ENCODE peak calls at places on chromosomes 16 and 17, in seven cellular contexts. L, Y, F, U, E, I and B are unnamed samples.

GRCh38 chr17:72173475-72174116 is 52.8 kb downstream of the SOX9 start:
- DNase-seq in F (no peak), U (no peak), I (no peak), Y (no peak), E (no peak), L (no peak), B (no peak)

GRCh38 chr16:77761204-77761603 is 27.2 kb upstream of the VAT1L start:
- DNase-seq in F (no peak), E (no peak), I (no peak), U (no peak), L (no peak), Y (no peak), B (no peak)

GRCh38 chr17:1398900-1399299 is 1.1 kb downstream of the YWHAE start:
- DNase-seq in E (peak; percentile 16), F (no peak), L (peak; percentile 47), I (no peak), Y (no peak), U (no peak), B (no peak)

GRCh38 chr16:80670170-80670865 is 129.5 kb downstream of the DYNLRB2 start:
- DNase-seq in I (no peak), U (no peak), E (no peak), L (no peak), Y (no peak), F (no peak), B (no peak)

GRCh38 chr17:74239169-74239568 is 25.8 kb downstream of the TTYH2 start:
- DNase-seq in I (no peak), E (peak; percentile 44), F (no peak), Y (no peak), L (no peak), U (peak; percentile 85), B (no peak)

GRCh38 chr17:51435641-51436091 is 175.3 kb downstream of the UTP18 start:
- DNase-seq in L (peak; percentile 51), F (no peak), E (peak; percentile 48), Y (peak; percentile 66), I (no peak), U (no peak), B (no peak)

GRCh38 chr17:50036455-50037320 is 19.2 kb upstream of the ITGA3 start:
- DNase-seq in E (no peak), U (no peak), I (no peak), L (no peak), Y (peak; percentile 23), F (no peak), B (no peak)

GRCh38 chr17:63308272-63308671 is 137.8 kb downstream of the CYB561 start:
- DNase-seq in Y (no peak), I (no peak), U (no peak), L (no peak), E (no peak), F (no peak), B (no peak)

GRCh38 chr17:38443356-38444026 is 15.2 kb downstream of the ARHGAP23 start:
- DNase-seq in I (no peak), F (no peak), L (no peak), Y (no peak), U (no peak), E (no peak), B (no peak)

GRCh38 chr16:87764600-87765472 is 950 bp downstream of the KLHDC4 start:
- DNase-seq in U (no peak), I (peak; percentile 34), F (no peak), E (no peak), L (no peak), Y (peak; percentile 51), B (no peak)

GRCh38 chr17:49575524-49576120 is at the start of gene NXPH3:
- DNase-seq in F (no peak), Y (peak; percentile 91), U (peak; percentile 89), E (peak; percentile 74), L (peak; percentile 42), I (peak; percentile 96), B (no peak)

GRCh38 chr16:57868913-57869520 is 66.7 kb upstream of the KIFC3 start:
- DNase-seq in Y (no peak), E (no peak), U (no peak), L (no peak), F (no peak), I (no peak), B (no peak)

GRCh38 chr16:8594149-8594666 is 3.9 kb upstream of the TMEM114 start:
- DNase-seq in U (no peak), Y (no peak), L (no peak), I (no peak), F (no peak), E (no peak), B (no peak)

GRCh38 chr16:58464916-58465731 is 34.8 kb upstream of the NDRG4 start:
- DNase-seq in F (no peak), U (no peak), I (no peak), E (no peak), L (peak; percentile 66), Y (peak; percentile 84), B (no peak)

GRCh38 chr17:55327225-55328088 is 62.7 kb downstream of the HLF start:
- DNase-seq in Y (no peak), L (no peak), E (peak; percentile 20), U (no peak), F (no peak), I (no peak), B (no peak)

GRCh38 chr17:55334285-55334684 is 69.5 kb downstream of the HLF start:
- DNase-seq in E (no peak), L (no peak), F (no peak), Y (no peak), I (no peak), U (no peak), B (no peak)

GRCh38 chr17:55326030-55326429 is 61.3 kb downstream of the HLF start:
- DNase-seq in Y (no peak), U (no peak), F (no peak), E (no peak), I (no peak), L (no peak), B (no peak)

GRCh38 chr17:55332296-55333041 is 67.7 kb downstream of the HLF start:
- DNase-seq in L (no peak), F (no peak), U (no peak), Y (no peak), I (no peak), E (peak; percentile 12), B (no peak)

GRCh38 chr17:55330344-55330933 is 65.7 kb downstream of the HLF start:
- DNase-seq in F (no peak), L (no peak), E (no peak), I (no peak), U (no peak), Y (no peak), B (no peak)
- TF ChIP-seq POLR2AphosphoS5 in F (no peak), L (no peak), E (no peak), I (no peak), U (no peak), Y (no peak), B (no peak)

GRCh38 chr16:35841632-35842031 is 2382.2 kb downstream of the TP53TG3F start:
- DNase-seq in F (no peak), I (no peak), E (no peak), L (no peak), U (no peak), Y (no peak), B (no peak)
- H3K9me3 ChIP-seq in F (no peaks in the 10 kb centered on the region), I (no peaks in the 10 kb centered on the region), E (no peaks in the 10 kb centered on the region), L (peaks cover 10% of the 10 kb centered on the region), U (no peaks in the 10 kb centered on the region), Y (peaks cover 5% of the 10 kb centered on the region), B (no peaks in the 10 kb centered on the region)

DNA sequence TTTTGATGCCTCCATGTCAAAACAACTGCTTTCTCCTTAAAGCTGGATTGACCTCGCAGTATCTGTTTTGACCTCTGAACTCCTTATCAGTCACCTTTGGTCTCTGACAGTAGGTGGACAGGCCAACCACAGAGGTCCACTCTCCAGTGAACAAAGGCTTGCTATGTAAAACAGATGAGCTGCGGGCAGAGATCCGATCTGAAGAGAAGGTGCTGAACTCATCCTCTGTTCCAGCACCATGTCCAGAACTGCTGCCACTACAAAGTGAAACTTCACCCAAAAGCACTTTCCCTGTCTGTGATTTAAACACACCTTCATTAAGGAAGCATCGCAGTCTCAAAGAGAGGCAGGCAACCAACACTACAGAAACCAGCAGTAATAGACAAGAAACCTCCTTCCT is 117.3 kb upstream of the CORO6 start:
- DNase-seq in Y (peak; percentile 42), E (no peak), I (no peak), F (no peak), U (no peak), L (peak; percentile 12), B (no peak)
- TF ChIP-seq POLR2AphosphoS5 in Y (no peak), E (no peak), I (no peak), F (no peak), U (no peak), L (no peak), B (no peak)

DNA sequence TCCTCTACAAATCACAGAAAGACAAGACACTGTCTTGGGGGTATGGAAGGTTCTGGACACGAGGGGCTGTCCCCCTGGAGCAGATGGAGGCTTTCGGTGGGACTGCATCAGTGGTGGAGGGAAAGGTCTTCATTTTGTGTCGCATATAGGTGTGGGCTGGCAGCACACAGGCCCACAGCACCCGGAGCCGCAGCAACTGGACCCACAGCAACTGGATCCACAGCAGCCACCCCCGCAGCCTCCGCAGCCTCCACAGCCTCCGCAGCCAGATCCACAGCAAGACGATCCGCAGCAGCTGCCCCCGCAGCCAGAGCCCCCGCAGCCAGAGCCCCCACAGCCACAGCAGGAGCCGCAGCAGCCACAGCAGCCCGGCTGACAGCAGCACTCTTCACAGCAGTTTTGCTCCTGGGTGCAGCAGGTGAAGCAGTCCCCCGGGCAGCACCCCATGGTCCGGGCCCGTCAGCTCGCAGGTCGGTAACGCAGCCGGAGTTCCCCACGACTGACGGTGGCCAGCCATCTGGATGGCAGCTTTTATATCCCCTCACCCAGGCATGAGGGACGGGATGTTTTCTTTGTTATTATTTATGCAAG is at the start of gene KRTAP17-1:
- DNase-seq in F (no peak), I (peak; percentile 79), E (no peak), L (no peak), U (no peak), Y (no peak), B (no peak)
- H3K9me3 ChIP-seq in F (peaks cover 2% of the 10 kb centered on the region), I (no peaks in the 10 kb centered on the region), E (peaks cover 7% of the 10 kb centered on the region), L (no peaks in the 10 kb centered on the region), U (no peaks in the 10 kb centered on the region), Y (peaks cover 12% of the 10 kb centered on the region), B (peaks cover 6% of the 10 kb centered on the region)

DNA sequence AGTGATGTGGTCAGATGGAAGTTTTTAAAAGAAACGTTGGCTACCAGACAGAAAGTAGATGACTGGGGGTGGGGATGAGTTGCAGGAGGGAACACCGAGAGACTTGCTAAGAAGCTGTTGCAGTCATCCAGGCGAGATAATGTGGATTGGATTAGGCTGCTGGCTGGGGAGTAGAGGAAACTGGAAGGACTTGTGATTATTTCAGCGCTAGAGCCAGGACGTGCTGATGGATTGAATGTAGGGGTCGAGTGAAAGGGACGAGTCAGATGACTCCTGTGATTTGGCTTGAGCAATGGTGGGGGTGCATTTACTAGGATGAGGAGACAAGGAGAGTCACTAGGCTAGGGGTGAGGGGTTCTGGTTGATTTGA is 88.5 kb downstream of the CLEC16A start:
- DNase-seq in L (no peak), U (peak; percentile 91), I (no peak), Y (no peak), F (no peak), E (peak; percentile 26), B (no peak)
- TF ChIP-seq POLR2AphosphoS5 in L (no peak), U (peak; percentile 45), I (peak; percentile 44), Y (no peak), F (no peak), E (no peak), B (no peak)

GRCh38 chr16:3389663-3390338 is 11.0 kb downstream of the ZSCAN32 start:
- DNase-seq in L (no peak), F (no peak), I (no peak), Y (no peak), E (no peak), U (no peak), B (no peak)
- H3K9me3 ChIP-seq in L (no peaks in the 10 kb centered on the region), F (peaks cover 46% of the 10 kb centered on the region), I (peaks cover 35% of the 10 kb centered on the region), Y (peaks cover 2% of the 10 kb centered on the region), E (peaks cover 38% of the 10 kb centered on the region), U (peaks cover 50% of the 10 kb centered on the region), B (peaks cover under 1% of the 10 kb centered on the region)